ENCODE peak calls at places on chromosomes 13 and 19, in eight cellular contexts. X is PC-3; A is adrenal gland; Q is left lung; Y is body of pancreas; T is GM06990; O is H1; K is CD8-positive, alpha-beta memory T cell. F is an unnamed sample. For H3K27me3, the result is how much of the 10 kb centered on the place peaks cover.

GRCh38 chr13:71285700-71286099 is 581.3 kb downstream of the DACH1 start:
- DNase-seq in Y (no peak), T (no peak), K (no peak), O (no peak), A (no peak), Q (no peak), X (no peak), F (no peak)

GRCh38 chr19:19306191-19306590 is 14.1 kb downstream of the SUGP1 start:
- DNase-seq in Q (no peak), Y (no peak), K (no peak), O (no peak), X (no peak), T (no peak), A (no peak), F (no peak)

GRCh38 chr13:102812616-102813287 is 13.8 kb downstream of the BIVM start:
- DNase-seq in Y (no peak), X (no peak), A (no peak), O (no peak), Q (no peak), K (no peak), T (no peak), F (no peak)

GRCh38 chr19:35828694-35829301 is 16.2 kb upstream of the PRODH2 start:
- DNase-seq in X (peak), A (peak), O (no peak), T (no peak), Q (peak), K (peak), Y (peak), F (peak)

GRCh38 chr13:43751624-43752023 is 35.1 kb downstream of the ENOX1 start:
- DNase-seq in O (no peak), K (no peak), T (no peak), A (no peak), Y (no peak), Q (no peak), X (no peak), F (no peak)

GRCh38 chr13:112791662-112792440 is 102.0 kb downstream of the ATP11A start:
- DNase-seq in O (no peak), T (no peak), Q (peak), A (no peak), Y (no peak), K (no peak), X (no peak), F (no peak)

GRCh38 chr13:50511877-50512332 is 331.6 kb downstream of the DLEU7 start:
- DNase-seq in Q (no peak), Y (no peak), X (no peak), K (no peak), O (no peak), A (no peak), T (peak), F (no peak)

GRCh38 chr13:24178847-24179845 is 18.6 kb downstream of the SPATA13 start:
- DNase-seq in O (no peak), K (no peak), A (no peak), Q (no peak), Y (no peak), T (no peak), X (peak), F (no peak)

GRCh38 chr13:36163809-36164308 is 32.7 kb upstream of the DCLK1 start:
- DNase-seq in O (no peak), T (no peak), A (peak), Q (peak), Y (peak), X (peak), K (no peak), F (peak)

GRCh38 chr19:56193981-56194380 is 3.6 kb downstream of the ZSCAN5B start:
- DNase-seq in Q (no peak), X (no peak), Y (no peak), A (no peak), T (no peak), K (no peak), O (no peak), F (no peak)

GRCh38 chr19:12841094-12841493 is 2.8 kb downstream of the MAST1 start:
- DNase-seq in Q (no peak), X (no peak), Y (peak), A (peak), O (peak), T (peak), K (no peak), F (no peak)

GRCh38 chr19:27742041-27742440 is 1470.9 kb downstream of the UQCRFS1 start:
- DNase-seq in A (no peak), X (no peak), Y (no peak), O (no peak), K (no peak), T (no peak), Q (no peak), F (no peak)

GRCh38 chr19:5542665-5543064 is 25.1 kb downstream of the TINCR start:
- DNase-seq in Q (no peak), A (no peak), Y (no peak), O (no peak), T (no peak), X (no peak), K (no peak), F (no peak)
- H3K27me3 ChIP-seq in Q (under half), A (under half), Y (under half), O (under half), T (under half), X (under half), K (under half), F (under half)

GRCh38 chr13:30464496-30465351 is 1.0 kb downstream of the HMGB1 start:
- DNase-seq in A (peak), Y (peak), O (no peak), T (peak), X (peak), Q (peak), K (peak), F (no peak)

GRCh38 chr13:30463820-30464495 is 1.8 kb downstream of the HMGB1 start:
- DNase-seq in A (peak), Y (peak), T (peak), Q (peak), K (peak), X (peak), O (no peak), F (no peak)

GRCh38 chr13:30466841-30467252 is 1.1 kb upstream of the HMGB1 start:
- DNase-seq in O (no peak), Q (no peak), X (peak), Y (no peak), A (no peak), T (peak), K (no peak), F (no peak)

GRCh38 chr13:30465541-30466357 is at the start of gene HMGB1:
- DNase-seq in A (peak), Y (peak), X (peak), Q (peak), O (peak), K (peak), T (peak), F (peak)

GRCh38 chr13:30466358-30466714 is 600 bp upstream of the HMGB1 start:
- DNase-seq in O (no peak), A (no peak), T (no peak), X (peak), Y (no peak), Q (no peak), K (no peak), F (no peak)
- H3K4me3 ChIP-seq in O (peak), A (no peak), T (peak), X (peak), Y (no peak), Q (peak), K (no peak), F (peak)

GRCh38 chr19:33788676-33789075 is 8.0 kb upstream of the KCTD15 start:
- DNase-seq in Q (no peak), T (no peak), Y (no peak), X (no peak), K (no peak), O (no peak), A (no peak), F (no peak)
- H3K27me3 ChIP-seq in Q (half or more), T (under half), Y (under half), X (under half), K (under half), O (under half), A (under half), F (under half)

GRCh38 chr19:4061683-4062575 is 4.8 kb downstream of the ZBTB7A start:
- DNase-seq in K (no peak), T (no peak), Y (peak), A (peak), Q (peak), X (peak), O (no peak), F (no peak)
- H3K4me3 ChIP-seq in K (no peak), T (peak), Y (no peak), A (peak), Q (peak), X (peak), O (no peak), F (no peak)

GRCh38 chr19:710767-711166 is 2.0 kb downstream of the PALM start:
- DNase-seq in O (no peak), T (no peak), X (no peak), Q (no peak), A (no peak), K (no peak), Y (no peak), F (no peak)
- H3K27me3 ChIP-seq in O (under half), T (under half), X (under half), Q (under half), A (under half), K (under half), Y (under half), F (under half)

GRCh38 chr19:41325640-41325946 is 15.6 kb downstream of the CCDC97 start:
- DNase-seq in A (no peak), X (no peak), Q (no peak), K (no peak), T (no peak), Y (no peak), O (no peak), F (no peak)
- H3K4me3 ChIP-seq in A (peak), X (peak), Q (peak), K (no peak), T (no peak), Y (no peak), O (peak), F (no peak)

F was measured in kidney epithelial cell.